ENCODE peak calls at places on chromosome 10, in six cellular contexts. N is activated CD4-positive, alpha-beta T cell treated with anti-CD3 and anti-CD28 coated beads, Interleukin-2, amount 10 ng/mL, durations not matched to agents 7 days and 5 days; G is midbrain; U is A549; V is ureter; M is stimulated activated CD4-positive, alpha-beta T cell treated with anti-CD3 and anti-CD28 coated beads, Interleukin-2, amount 100 ng/mL, for 48 hours. W is an unnamed sample.

GRCh38 chr10:12707461-12708185 is 293.9 kb downstream of the CCDC3 start:
- DNase-seq in G (no peak), M (no peak), N (peak), V (no peak), U (peak), W (peak)

GRCh38 chr10:110013615-110014293 is 6.0 kb downstream of the ADD3 start:
- DNase-seq in V (no peak), N (peak), U (no peak), G (no peak), M (no peak), W (no peak)

GRCh38 chr10:27747096-27747451 is 1.5 kb upstream of the MKX start:
- DNase-seq in G (no peak), M (no peak), N (no peak), V (no peak), U (no peak), W (no peak)

GRCh38 chr10:42783181-42783549 is 570 bp downstream of the BMS1 start:
- DNase-seq in V (no peak), N (peak), U (peak), M (no peak), G (no peak), W (no peak)

GRCh38 chr10:116408716-116409115 is 18.9 kb upstream of the PNLIPRP3 start:
- DNase-seq in V (no peak), M (no peak), U (no peak), N (no peak), G (no peak), W (no peak)

GRCh38 chr10:128318868-128319267 is 192.6 kb upstream of the MKI67 start:
- DNase-seq in G (no peak), M (no peak), V (no peak), U (no peak), N (no peak), W (no peak)

GRCh38 chr10:124632566-124632965 is 111.6 kb downstream of the FAM53B start:
- DNase-seq in V (no peak), U (no peak), G (no peak), M (no peak), N (no peak), W (no peak)

GRCh38 chr10:116272497-116273221 is at the start of gene GFRA1:
- DNase-seq in M (no peak), U (peak), N (no peak), V (no peak), G (no peak), W (no peak)

GRCh38 chr10:46218921-46219320 is 67.9 kb upstream of the ANTXRL start:
- DNase-seq in N (no peak), U (no peak), M (no peak), G (no peak), V (no peak), W (no peak)

GRCh38 chr10:75408911-75409885 is 7.6 kb upstream of the ZNF503 start:
- DNase-seq in G (peak), V (peak), N (peak), U (peak), M (no peak), W (peak)

GRCh38 chr10:67527351-67527750 is 168.6 kb downstream of the CTNNA3 start:
- DNase-seq in G (no peak), V (no peak), M (no peak), N (no peak), U (no peak), W (no peak)

GRCh38 chr10:44576715-44577191 is 191.9 kb upstream of the CXCL12 start:
- DNase-seq in N (no peak), U (no peak), G (peak), M (no peak), V (no peak), W (no peak)

GRCh38 chr10:35613597-35614226 is 8.6 kb downstream of the GJD4 start:
- DNase-seq in U (peak), N (no peak), V (no peak), M (no peak), G (no peak), W (no peak)

GRCh38 chr10:133368153-133368552 is 5.0 kb downstream of the ECHS1 start:
- DNase-seq in U (no peak), G (no peak), M (no peak), V (no peak), N (no peak), W (no peak)

GRCh38 chr10:5517546-5517945 is 7.2 kb upstream of the CALML3 start:
- DNase-seq in N (no peak), M (no peak), V (no peak), G (no peak), U (no peak), W (no peak)

GRCh38 chr10:112183329-112184051 is at the start of gene GPAM:
- DNase-seq in U (peak), M (peak), G (peak), V (peak), N (peak), W (peak)

GRCh38 chr10:79293841-79294705 is 53.2 kb upstream of the PPIF start:
- DNase-seq in M (no peak), G (peak), U (no peak), N (no peak), V (no peak), W (no peak)

GRCh38 chr10:86688398-86688921 is 20.1 kb downstream of the LDB3 start:
- DNase-seq in N (peak), U (peak), V (peak), M (peak), G (peak), W (peak)

GRCh38 chr10:8230887-8231286 is 176.4 kb downstream of the GATA3 start:
- DNase-seq in U (no peak), M (no peak), G (no peak), V (no peak), N (no peak), W (no peak)

GRCh38 chr10:13722747-13723657 is 136.2 kb downstream of the PRPF18 start:
- DNase-seq in M (no peak), N (no peak), U (no peak), G (no peak), V (no peak), W (no peak)

W was measured in cerebellum.